ENCODE peak calls at places on chromosomes 2 and 18, in nine cellular contexts. T is kidney; U is CD8-positive, alpha-beta memory T cell; A is PC-9; I is IMR-90; M is tibial artery; R is pancreas; J is suprapubic skin; V is Panc1. X is an unnamed sample.

GRCh38 chr2:1707771-1708351 is 36.5 kb downstream of the PXDN start:
- DNase-seq in T (peak; percentile 79), V (no peak), M (peak; percentile 57), J (no peak), U (no peak), A (no peak), R (no peak), I (peak; percentile 90), X (peak; percentile 37)

GRCh38 chr18:79546781-79547272 is 132.8 kb upstream of the CTDP1 start:
- DNase-seq in A (no peak), J (peak; percentile 61), V (no peak), I (no peak), R (no peak), U (no peak), M (no peak), T (peak; percentile 51), X (no peak)

GRCh38 chr18:3721771-3722661 is 272.0 kb downstream of the TGIF1 start:
- DNase-seq in U (no peak), T (no peak), A (no peak), M (no peak), R (no peak), J (no peak), I (no peak), V (no peak), X (no peak)

GRCh38 chr2:236566596-236566995 is 3.0 kb upstream of the ACKR3 start:
- DNase-seq in A (no peak), I (no peak), U (no peak), J (no peak), V (no peak), M (no peak), T (no peak), R (no peak), X (no peak)

GRCh38 chr2:39419282-39420223 is 17.5 kb downstream of the MAP4K3 start:
- DNase-seq in J (no peak), M (no peak), T (no peak), R (no peak), V (no peak), U (no peak), I (peak; percentile 80), A (no peak), X (no peak)

GRCh38 chr2:182951948-182952663 is 85.7 kb upstream of the FRZB start:
- DNase-seq in J (no peak), M (no peak), I (no peak), A (no peak), T (no peak), R (no peak), V (no peak), U (no peak), X (no peak)

GRCh38 chr18:35502062-35502461 is 4.3 kb upstream of the INO80C start:
- DNase-seq in V (no peak), U (no peak), A (peak; percentile 71), I (no peak), T (no peak), M (no peak), J (no peak), R (no peak), X (no peak)

GRCh38 chr2:220373878-220374277 is 746.4 kb downstream of the SLC4A3 start:
- DNase-seq in R (no peak), U (no peak), V (no peak), M (no peak), I (peak; percentile 81), J (no peak), A (no peak), T (no peak), X (no peak)

GRCh38 chr2:156427067-156427466 is 9.1 kb upstream of the GPD2 start:
- DNase-seq in V (no peak), I (no peak), T (no peak), A (no peak), J (no peak), M (no peak), U (no peak), R (no peak), X (no peak)

GRCh38 chr2:127398239-127398590 is 10.4 kb upstream of the MAP3K2 start:
- DNase-seq in T (peak; percentile 96), U (no peak), V (no peak), M (peak; percentile 91), A (peak; percentile 94), I (peak; percentile 93), R (peak; percentile 94), J (peak; percentile 94), X (no peak)

GRCh38 chr18:37322497-37323035 is 243.0 kb downstream of the CELF4 start:
- DNase-seq in U (no peak), M (no peak), V (no peak), R (no peak), A (no peak), J (no peak), I (peak; percentile 21), T (no peak), X (peak; percentile 45)

GRCh38 chr2:11629215-11629614 is 40.8 kb downstream of the NTSR2 start:
- DNase-seq in R (no peak), A (no peak), T (no peak), J (no peak), I (no peak), V (no peak), M (no peak), U (no peak), X (no peak)

GRCh38 chr2:197113221-197113831 is 186.8 kb upstream of the PGAP1 start:
- DNase-seq in V (peak; percentile 33), J (no peak), R (no peak), A (no peak), U (no peak), I (peak; percentile 45), M (no peak), T (no peak), X (no peak)

GRCh38 chr18:63725682-63726480 is 23.1 kb downstream of the SERPINB11 start:
- DNase-seq in R (no peak), M (no peak), V (no peak), I (no peak), A (no peak), T (no peak), J (no peak), U (no peak), X (no peak)

GRCh38 chr2:75500633-75501032 is 60.1 kb downstream of the EVA1A start:
- DNase-seq in U (no peak), T (no peak), I (peak; percentile 54), A (no peak), R (no peak), V (no peak), J (no peak), M (no peak), X (no peak)

GRCh38 chr2:165293439-165294420 is 54.5 kb downstream of the SCN2A start:
- DNase-seq in R (peak; percentile 60), A (peak; percentile 61), M (no peak), V (peak; percentile 55), J (no peak), I (peak; percentile 87), T (no peak), U (peak; percentile 7), X (peak; percentile 82)
- H3K4me1 ChIP-seq in R (peaks cover 3% of the 10 kb centered on the region), A (no peaks in the 10 kb centered on the region), M (peaks cover 5% of the 10 kb centered on the region), V (no peaks in the 10 kb centered on the region), J (peaks cover 3% of the 10 kb centered on the region), I (no peaks in the 10 kb centered on the region), T (no peaks in the 10 kb centered on the region), U (no peaks in the 10 kb centered on the region), X (no peaks in the 10 kb centered on the region)

GRCh38 chr2:102141915-102142828 is at the start of gene IL1R1:
- DNase-seq in J (peak; percentile 88), U (no peak), I (peak; percentile 80), M (peak; percentile 78), T (peak; percentile 96), V (no peak), A (peak; percentile 56), R (peak; percentile 81), X (no peak)
- H3K27ac ChIP-seq in J (peak within 1 kb of the TSS; percentile 95), U (peak within 1 kb of the TSS; percentile 41), I (peak within 1 kb of the TSS; percentile 93), M (peak within 1 kb of the TSS; percentile 91), T (peak within 1 kb of the TSS; percentile 94), V (peak within 1 kb of the TSS; percentile 54), A (no peak within 1 kb of the TSS), R (peak within 1 kb of the TSS; percentile 82), X (no peak within 1 kb of the TSS)

GRCh38 chr2:16005819-16006536 is 65.6 kb downstream of the MYCN start:
- DNase-seq in U (no peak), T (no peak), A (peak; percentile 44), V (no peak), J (no peak), R (no peak), I (no peak), M (peak; percentile 35), X (no peak)

GRCh38 chr2:16006537-16007166 is 66.3 kb downstream of the MYCN start:
- DNase-seq in T (no peak), R (no peak), M (no peak), U (no peak), I (no peak), J (no peak), A (no peak), V (no peak), X (no peak)

GRCh38 chr2:16003809-16004208 is 63.5 kb downstream of the MYCN start:
- DNase-seq in J (no peak), U (no peak), A (no peak), R (no peak), V (no peak), T (no peak), I (no peak), M (no peak), X (no peak)

GRCh38 chr2:16007167-16007934 is 67.0 kb downstream of the MYCN start:
- DNase-seq in V (no peak), I (no peak), R (no peak), M (no peak), J (no peak), T (no peak), A (no peak), U (no peak), X (no peak)

GRCh38 chr2:16005389-16005788 is 65.0 kb downstream of the MYCN start:
- DNase-seq in A (no peak), U (no peak), M (no peak), V (no peak), T (no peak), J (no peak), R (no peak), I (no peak), X (no peak)
- H3K4me3 ChIP-seq in A (no peak overlapping the region), U (no peak overlapping the region), M (no peak overlapping the region), V (no peak overlapping the region), T (no peak overlapping the region), J (no peak overlapping the region), R (no peak overlapping the region), I (no peak overlapping the region), X (no peak overlapping the region)

GRCh38 chr18:75336767-75337166 is 90.7 kb downstream of the SMIM21 start:
- DNase-seq in V (no peak), I (no peak), J (no peak), A (no peak), R (no peak), T (no peak), U (no peak), M (no peak), X (no peak)

GRCh38 chr18:75340206-75340605 is 87.3 kb downstream of the SMIM21 start:
- DNase-seq in U (no peak), J (no peak), V (no peak), R (no peak), T (no peak), A (no peak), I (no peak), M (no peak), X (no peak)

GRCh38 chr18:75335511-75335910 is 92.0 kb downstream of the SMIM21 start:
- DNase-seq in T (no peak), J (no peak), R (no peak), I (no peak), U (no peak), M (no peak), A (no peak), V (no peak), X (no peak)

GRCh38 chr18:75334869-75335268 is 92.6 kb downstream of the SMIM21 start:
- DNase-seq in V (no peak), J (no peak), M (no peak), T (no peak), U (no peak), A (no peak), R (no peak), I (no peak), X (no peak)

GRCh38 chr18:75337348-75337747 is 90.2 kb downstream of the SMIM21 start:
- DNase-seq in R (no peak), I (no peak), J (no peak), A (no peak), M (no peak), V (no peak), U (no peak), T (no peak), X (no peak)
- H3K4me1 ChIP-seq in R (no peaks in the 10 kb centered on the region), I (no peaks in the 10 kb centered on the region), J (no peaks in the 10 kb centered on the region), A (no peaks in the 10 kb centered on the region), M (no peaks in the 10 kb centered on the region), V (no peaks in the 10 kb centered on the region), U (no peaks in the 10 kb centered on the region), T (no peaks in the 10 kb centered on the region), X (no peaks in the 10 kb centered on the region)

X was measured in iPS DF 6.9.